ENCODE peak calls at places on chromosomes 12 and 14, in eight cellular contexts. S is activated T-helper 1 cell treated with Interleukin-2 at 50 U/mL for 16 hours; W is stimulated activated CD8-positive, alpha-beta memory T cell treated with anti-CD3 and anti-CD28 coated beads, Interleukin-2, amount 100 ng/mL, for 48 hours; L is renal cortical epithelial cell; I is AML-193; T is upper lobe of left lung; D is PC-9; B is HEK293T. F is an unnamed sample.

GRCh38 chr14:101057394-101057793 is 153.9 kb upstream of the RTL1 start:
- DNase-seq in S (no peak), W (no peak), L (no peak), I (no peak), T (no peak), D (no peak), B (no peak), F (no peak)

GRCh38 chr12:113048716-113049127 is 7.8 kb upstream of the DTX1 start:
- DNase-seq in S (peak), W (peak), L (peak), I (peak), T (peak), D (peak), B (peak), F (peak)

GRCh38 chr14:25086081-25086480 is 36.1 kb upstream of the STXBP6 start:
- DNase-seq in S (no peak), W (no peak), L (no peak), I (no peak), T (no peak), D (no peak), B (no peak), F (no peak)

GRCh38 chr12:122004633-122005071 is 17.0 kb upstream of the BCL7A start:
- DNase-seq in S (no peak), W (no peak), L (no peak), I (no peak), T (no peak), D (no peak), B (no peak), F (no peak)

GRCh38 chr12:114245555-114245954 is 160.4 kb downstream of the TBX5 start:
- DNase-seq in S (no peak), W (no peak), L (no peak), I (no peak), T (no peak), D (no peak), B (no peak), F (no peak)

GRCh38 chr14:104191409-104191997 is 53.1 kb downstream of the KIF26A start:
- DNase-seq in S (no peak), W (no peak), L (no peak), I (no peak), T (no peak), D (no peak), B (no peak), F (no peak)

GRCh38 chr12:93713800-93714199 is 36.6 kb downstream of the CRADD start:
- DNase-seq in S (no peak), W (no peak), L (no peak), I (no peak), T (no peak), D (no peak), B (no peak), F (no peak)

GRCh38 chr14:100882026-100882967 is 21.2 kb downstream of the RTL1 start:
- DNase-seq in S (no peak), W (no peak), L (no peak), I (no peak), T (no peak), D (no peak), B (no peak), F (no peak)

GRCh38 chr12:22100952-22101748 is 55.1 kb downstream of the CMAS start:
- DNase-seq in S (no peak), W (peak), L (peak), I (peak), T (peak), D (peak), B (no peak), F (peak)

GRCh38 chr12:132986885-132987225 is 688 bp downstream of the ZNF26 start:
- DNase-seq in S (no peak), W (no peak), L (peak), I (no peak), T (no peak), D (no peak), B (peak), F (no peak)

GRCh38 chr12:64760808-64761573 is 1.8 kb upstream of the GNS start:
- DNase-seq in S (no peak), W (no peak), L (no peak), I (peak), T (no peak), D (no peak), B (no peak), F (no peak)

GRCh38 chr14:51776102-51776894 is 84.1 kb upstream of the GNG2 start:
- DNase-seq in S (no peak), W (no peak), L (peak), I (peak), T (no peak), D (peak), B (peak), F (peak)

GRCh38 chr12:105069936-105070702 is 14.1 kb downstream of the ALDH1L2 start:
- DNase-seq in S (no peak), W (no peak), L (no peak), I (no peak), T (no peak), D (no peak), B (no peak), F (no peak)

GRCh38 chr12:39626033-39626814 is 6.6 kb upstream of the ABCD2 start:
- DNase-seq in S (no peak), W (no peak), L (no peak), I (no peak), T (no peak), D (no peak), B (no peak), F (no peak)

GRCh38 chr12:96220902-96221301 is 26.7 kb downstream of the ELK3 start:
- DNase-seq in S (no peak), W (no peak), L (peak), I (no peak), T (no peak), D (no peak), B (no peak), F (no peak)

GRCh38 chr14:93047661-93048060 is 68.1 kb downstream of the ITPK1 start:
- DNase-seq in S (no peak), W (no peak), L (no peak), I (no peak), T (no peak), D (no peak), B (no peak), F (no peak)

GRCh38 chr14:53845813-53846693 is 110.6 kb downstream of the BMP4 start:
- DNase-seq in S (no peak), W (no peak), L (peak), I (no peak), T (no peak), D (peak), B (no peak), F (no peak)

GRCh38 chr12:110199360-110200123 is 75.4 kb downstream of the IFT81 start:
- DNase-seq in S (no peak), W (no peak), L (peak), I (no peak), T (no peak), D (no peak), B (no peak), F (no peak)

GRCh38 chr14:101507306-101508150 is 53.8 kb upstream of the DIO3 start:
- DNase-seq in S (no peak), W (no peak), L (no peak), I (no peak), T (peak), D (no peak), B (no peak), F (peak)

GRCh38 chr12:80864046-80864735 is 73.5 kb downstream of the LIN7A start:
- DNase-seq in S (no peak), W (no peak), L (no peak), I (no peak), T (no peak), D (no peak), B (no peak), F (no peak)

GRCh38 chr12:70645494-70646317 is 8.5 kb upstream of the PTPRB start:
- DNase-seq in S (no peak), W (no peak), L (peak), I (no peak), T (peak), D (peak), B (no peak), F (peak)

GRCh38 chr12:63068857-63069442 is 82.1 kb downstream of the AVPR1A start:
- DNase-seq in S (no peak), W (no peak), L (peak), I (peak), T (no peak), D (peak), B (peak), F (peak)

GRCh38 chr12:105622220-105622619 is 291.7 kb downstream of the C12orf75 start:
- DNase-seq in S (no peak), W (no peak), L (peak), I (no peak), T (no peak), D (no peak), B (no peak), F (no peak)

GRCh38 chr12:119796292-119796691 is 80.8 kb downstream of the CIT start:
- DNase-seq in S (no peak), W (no peak), L (no peak), I (no peak), T (no peak), D (no peak), B (no peak), F (no peak)

GRCh38 chr12:108414021-108414420 is 74.9 kb upstream of the CMKLR1 start:
- DNase-seq in S (no peak), W (no peak), L (no peak), I (no peak), T (no peak), D (no peak), B (no peak), F (no peak)

GRCh38 chr12:14460212-14460841 is 94.8 kb downstream of the ATF7IP start:
- DNase-seq in S (no peak), W (no peak), L (no peak), I (no peak), T (no peak), D (no peak), B (no peak), F (no peak)

GRCh38 chr12:27462851-27463250 is 16.3 kb downstream of the SMCO2 start:
- DNase-seq in S (no peak), W (no peak), L (no peak), I (no peak), T (no peak), D (no peak), B (no peak), F (no peak)

GRCh38 chr12:104957388-104958008 is 592 bp downstream of the SLC41A2 start:
- DNase-seq in S (peak), W (peak), L (no peak), I (no peak), T (peak), D (peak), B (peak), F (no peak)

GRCh38 chr12:65156366-65156831 is 13.0 kb upstream of the LEMD3 start:
- DNase-seq in S (no peak), W (no peak), L (peak), I (peak), T (peak), D (no peak), B (no peak), F (no peak)

GRCh38 chr14:64973826-64974225 is 1.7 kb upstream of the RAB15 start:
- DNase-seq in S (no peak), W (no peak), L (no peak), I (no peak), T (no peak), D (no peak), B (no peak), F (no peak)

GRCh38 chr14:99508896-99509629 is 27.9 kb downstream of the CCNK start:
- DNase-seq in S (no peak), W (no peak), L (no peak), I (no peak), T (no peak), D (no peak), B (peak), F (peak)

GRCh38 chr12:40170593-40170992 is 54.2 kb upstream of the LRRK2 start:
- DNase-seq in S (no peak), W (no peak), L (peak), I (no peak), T (peak), D (no peak), B (no peak), F (no peak)

GRCh38 chr14:45284802-45285201 is 31.8 kb upstream of the MIS18BP1 start:
- DNase-seq in S (no peak), W (no peak), L (no peak), I (peak), T (no peak), D (no peak), B (no peak), F (no peak)

GRCh38 chr12:69873429-69873828 is 48.4 kb downstream of the MYRFL start:
- DNase-seq in S (no peak), W (no peak), L (no peak), I (no peak), T (no peak), D (no peak), B (no peak), F (no peak)

GRCh38 chr12:113870035-113870434 is 96.1 kb downstream of the RBM19 start:
- DNase-seq in S (no peak), W (no peak), L (no peak), I (no peak), T (no peak), D (no peak), B (no peak), F (no peak)